ENCODE peak calls at places on chromosomes 7 and 10, in five cellular contexts. R is neuronal stem cell, J is H9, U is mesenchymal stem cell, I is H1. X is an unnamed sample.

GRCh38 chr7:5701085-5701914 is 80.2 kb downstream of the RNF216 start:
- DNase-seq in R (no peak), J (no peak), U (peak; percentile 78), I (no peak), X (peak; percentile 19)

GRCh38 chr10:34433241-34434076 is 381.6 kb downstream of the PARD3 start:
- DNase-seq in R (no peak), J (no peak), U (no peak), I (no peak), X (no peak)

GRCh38 chr7:75048435-75049379 is 24.9 kb downstream of the RCC1L start:
- DNase-seq in R (no peak), J (no peak), U (no peak), I (no peak), X (no peak)

GRCh38 chr10:77877461-77878344 is 48.9 kb downstream of the DLG5 start:
- DNase-seq in R (peak; percentile 33), J (peak; percentile 93), U (peak; percentile 79), I (peak; percentile 85), X (no peak)

GRCh38 chr10:102752266-102752930 is 8.7 kb downstream of the WBP1L start:
- DNase-seq in R (no peak), J (no peak), U (peak; percentile 87), I (no peak), X (peak; percentile 86)

GRCh38 chr7:47954231-47954911 is 6.1 kb upstream of the PKD1L1 start:
- DNase-seq in R (no peak), J (peak; percentile 10), U (peak; percentile 30), I (no peak), X (no peak)

GRCh38 chr7:155457544-155458316 is at the start of gene EN2:
- DNase-seq in R (no peak), J (no peak), U (no peak), I (no peak), X (no peak)

GRCh38 chr7:129089521-129090212 is 34.8 kb upstream of the TNPO3 start:
- DNase-seq in R (no peak), J (no peak), U (peak; percentile 52), I (no peak), X (no peak)

GRCh38 chr10:2964632-2965296 is 102.6 kb upstream of the PFKP start:
- DNase-seq in R (peak; percentile 15), J (no peak), U (no peak), I (no peak), X (no peak)

GRCh38 chr7:44275829-44276570 is 49.4 kb downstream of the CAMK2B start:
- DNase-seq in R (peak; percentile 72), J (peak; percentile 90), U (peak; percentile 8), I (peak; percentile 80), X (no peak)

GRCh38 chr10:109126541-109126940 is 796.8 kb downstream of the XPNPEP1 start:
- DNase-seq in R (no peak), J (no peak), U (no peak), I (no peak), X (no peak)

GRCh38 chr7:29853775-29854174 is 47.5 kb downstream of the WIPF3 start:
- DNase-seq in R (no peak), J (no peak), U (no peak), I (no peak), X (no peak)

GRCh38 chr7:6226194-6226799 is 46.1 kb downstream of the CYTH3 start:
- DNase-seq in R (no peak), J (no peak), U (peak; percentile 77), I (no peak), X (peak; percentile 35)

GRCh38 chr10:61284222-61284890 is 168.8 kb downstream of the TMEM26 start:
- DNase-seq in R (peak; percentile 17), J (no peak), U (peak; percentile 83), I (no peak), X (no peak)

GRCh38 chr10:68081916-68082315 is 6.8 kb upstream of the HERC4 start:
- DNase-seq in R (no peak), J (no peak), U (no peak), I (no peak), X (no peak)

GRCh38 chr10:51718804-51719291 is 19.5 kb upstream of the CSTF2T start:
- DNase-seq in R (no peak), J (peak; percentile 62), U (peak; percentile 67), I (no peak), X (peak; percentile 99)

GRCh38 chr7:130669051-130669700 is 628 bp upstream of the COPG2 start:
- DNase-seq in R (no peak), J (no peak), U (no peak), I (no peak), X (no peak)

GRCh38 chr10:1962025-1962424 is 224.7 kb upstream of the ADARB2 start:
- DNase-seq in R (no peak), J (no peak), U (no peak), I (no peak), X (no peak)

GRCh38 chr10:88687853-88688467 is 18.1 kb upstream of the LIPK start:
- DNase-seq in R (no peak), J (no peak), U (peak; percentile 32), I (no peak), X (no peak)

GRCh38 chr7:2475678-2476015 is 551 bp downstream of the GRIFIN start:
- DNase-seq in R (no peak), J (no peak), U (no peak), I (no peak), X (no peak)
- H2BK12ac ChIP-seq in R (peak overlapping the region; percentile 91), J (no peak overlapping the region), U (no peak overlapping the region), I (no peak overlapping the region), X (no peak overlapping the region)

DNA sequence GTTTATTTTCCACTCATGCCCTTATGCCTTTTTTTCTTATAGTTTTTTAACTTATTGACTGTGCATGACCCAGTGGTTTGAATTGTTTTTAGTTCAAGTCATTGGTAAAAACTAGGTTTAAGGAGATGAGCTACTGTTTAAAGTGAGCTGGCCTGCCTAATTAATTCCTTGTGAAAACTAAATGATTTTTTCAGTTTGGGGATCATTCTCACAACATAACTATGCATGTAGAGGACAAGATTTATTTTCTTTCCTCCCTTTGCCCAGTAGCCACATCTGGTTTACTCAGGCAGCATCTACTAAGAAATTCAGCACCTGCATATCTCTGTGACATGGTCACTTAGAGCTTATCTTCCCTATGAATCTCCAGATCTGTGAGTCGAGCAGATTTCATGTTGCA is 1.7 kb downstream of the ADO start:
- DNase-seq in R (no peak), J (no peak), U (no peak), I (no peak), X (peak; percentile 4)
- H3K9ac ChIP-seq in R (no peak overlapping the region), J (no peak overlapping the region), U (peak overlapping the region; percentile 96), I (no peak overlapping the region), X (no peak overlapping the region)

DNA sequence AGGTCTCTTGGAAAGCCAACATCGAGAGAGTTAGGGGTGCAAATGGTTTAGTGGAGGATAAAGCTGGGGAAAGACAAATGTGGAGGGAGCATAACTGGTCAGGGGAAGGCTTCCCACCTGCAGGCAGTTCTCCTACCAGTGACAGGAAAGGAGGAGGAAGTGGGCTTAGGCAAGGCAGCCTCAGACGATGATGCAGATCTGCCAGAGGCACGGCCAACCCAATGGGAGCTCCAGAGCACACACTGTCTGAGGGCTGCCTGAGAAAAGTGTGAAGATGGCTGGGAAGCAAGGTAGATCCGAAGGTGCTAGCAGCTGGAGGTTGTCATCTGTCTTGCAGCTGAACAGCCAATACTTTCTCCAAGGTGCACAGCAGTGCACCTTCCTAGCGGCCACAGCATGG is 178.8 kb downstream of the C7orf25 start:
- DNase-seq in R (no peak), J (no peak), U (no peak), I (no peak), X (no peak)
- H3K27me3 ChIP-seq in R (no peaks in the 10 kb centered on the region), J (no peaks in the 10 kb centered on the region), U (peaks cover 9% of the 10 kb centered on the region), I (no peaks in the 10 kb centered on the region), X (no peaks in the 10 kb centered on the region)

GRCh38 chr10:36564433-36564832 is 561.0 kb upstream of the ANKRD30A start:
- DNase-seq in R (no peak), J (no peak), U (no peak), I (no peak), X (no peak)

GRCh38 chr10:36559990-36560389 is 565.4 kb upstream of the ANKRD30A start:
- DNase-seq in R (no peak), J (no peak), U (no peak), I (no peak), X (no peak)

GRCh38 chr10:36556468-36556867 is 568.9 kb upstream of the ANKRD30A start:
- DNase-seq in R (no peak), J (no peak), U (no peak), I (no peak), X (no peak)

GRCh38 chr10:36555036-36555435 is 570.4 kb upstream of the ANKRD30A start:
- DNase-seq in R (no peak), J (no peak), U (no peak), I (no peak), X (no peak)

DNA sequence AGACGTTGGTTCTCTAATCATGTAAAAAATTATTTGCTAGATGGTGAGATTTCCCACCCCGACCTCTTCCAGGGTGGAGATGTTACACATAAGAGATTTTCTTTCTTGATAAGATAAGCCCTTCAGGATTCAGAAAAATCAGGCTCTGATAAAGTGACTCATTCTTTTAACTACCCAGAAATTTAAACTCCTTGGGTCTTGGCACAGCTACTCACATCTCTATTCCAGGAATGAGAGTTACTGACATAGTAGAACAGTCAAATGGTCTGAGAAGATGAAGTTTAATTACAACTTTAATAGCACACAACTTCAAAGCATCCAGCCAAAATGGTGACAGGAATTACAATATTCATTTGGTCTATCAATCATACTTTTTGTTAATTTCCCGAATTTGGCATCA is 566.0 kb upstream of the ANKRD30A start:
- DNase-seq in R (no peak), J (no peak), U (no peak), I (no peak), X (peak; percentile 15)
- H2BK12ac ChIP-seq in R (no peak overlapping the region), J (no peak overlapping the region), U (no peak overlapping the region), I (no peak overlapping the region), X (no peak overlapping the region)

DNA sequence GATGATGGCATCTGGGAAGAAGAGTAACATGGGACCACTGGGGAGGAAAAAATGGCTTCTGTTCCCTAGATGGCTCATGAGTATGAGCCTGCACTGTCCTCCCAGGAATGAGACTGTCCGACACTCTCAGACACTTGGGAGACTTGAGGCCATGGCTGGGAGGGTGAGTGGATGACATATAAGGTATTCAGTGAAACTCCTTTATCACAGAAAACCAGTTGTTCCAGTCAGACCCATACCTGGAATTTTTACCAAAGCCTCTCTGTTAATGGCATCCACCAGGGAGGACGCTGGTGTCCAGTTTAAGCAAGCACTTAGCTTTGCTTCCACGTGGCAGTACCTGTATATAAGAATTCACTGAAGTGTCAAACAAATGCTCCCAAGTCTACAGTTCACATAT is 116.7 kb upstream of the C10orf90 start:
- DNase-seq in R (no peak), J (no peak), U (no peak), I (no peak), X (peak; percentile 99)
- H3K9ac ChIP-seq in R (no peak overlapping the region), J (no peak overlapping the region), U (no peak overlapping the region), I (no peak overlapping the region), X (no peak overlapping the region)

GRCh38 chr7:121330053-121330833 is 1.4 kb downstream of the WNT16 start:
- DNase-seq in R (peak; percentile 54), J (peak; percentile 50), U (peak; percentile 30), I (peak; percentile 60), X (no peak)
- H3K27me3 ChIP-seq in R (peaks cover 57% of the 10 kb centered on the region), J (peaks cover 11% of the 10 kb centered on the region), U (peaks cover 16% of the 10 kb centered on the region), I (peaks cover 38% of the 10 kb centered on the region), X (peaks cover 20% of the 10 kb centered on the region)

GRCh38 chr10:83372646-83373045 is 766.7 kb upstream of the GHITM start:
- DNase-seq in R (no peak), J (no peak), U (no peak), I (no peak), X (peak; percentile 38)
- H2BK12ac ChIP-seq in R (no peak overlapping the region), J (no peak overlapping the region), U (no peak overlapping the region), I (peak overlapping the region; percentile 45), X (no peak overlapping the region)

X was measured in trophoblast cell.